ENCODE peak calls at places on chromosomes 2 and 18, in seven cellular contexts. S is cardiac fibroblast; O is GM18507; F is HL-60; D is activated CD4-positive, CD25-positive, alpha-beta regulatory T cell treated with anti-CD3 and anti-CD28 coated beads, Interleukin-2, amount 50 U/mL, for 72 hours; U is GM12865; V is activated T-cell treated with anti-CD3 and anti-CD28 coated beads, Interleukin-2, amount 50 U/mL, for 4 hours. Z is an unnamed sample.

GRCh38 chr2:188963738-188964137 is 10.4 kb upstream of the COL3A1 start:
- DNase-seq in D (no peak), O (no peak), F (no peak), U (no peak), S (peak; percentile 10), V (no peak), Z (no peak)

GRCh38 chr2:99821039-99821438 is 321.4 kb downstream of the AFF3 start:
- DNase-seq in V (no peak), D (no peak), O (no peak), F (no peak), U (no peak), S (no peak), Z (no peak)

GRCh38 chr2:28231110-28231621 is 161.5 kb upstream of the FOSL2 start:
- DNase-seq in O (no peak), V (no peak), S (peak; percentile 68), U (no peak), F (no peak), D (no peak), Z (no peak)

GRCh38 chr2:14634885-14635871 is 2.7 kb downstream of the LRATD1 start:
- DNase-seq in S (peak; percentile 48), F (no peak), U (no peak), V (no peak), O (no peak), D (no peak), Z (no peak)

GRCh38 chr18:58213931-58214431 is 170.0 kb downstream of the NEDD4L start:
- DNase-seq in D (no peak), O (no peak), F (no peak), V (no peak), S (peak; percentile 48), U (no peak), Z (no peak)

GRCh38 chr18:49362431-49362830 is 98.0 kb downstream of the DYM start:
- DNase-seq in D (no peak), S (peak; percentile 18), O (no peak), F (no peak), V (no peak), U (no peak), Z (no peak)

GRCh38 chr2:234606906-234607305 is 110.0 kb upstream of the ARL4C start:
- DNase-seq in V (no peak), D (no peak), O (no peak), U (no peak), S (no peak), F (no peak), Z (no peak)

GRCh38 chr18:23712445-23712844 is 23.2 kb downstream of the LAMA3 start:
- DNase-seq in U (no peak), O (no peak), S (no peak), D (no peak), V (no peak), F (no peak), Z (no peak)

GRCh38 chr2:8543412-8544167 is 138.3 kb upstream of the ID2 start:
- DNase-seq in O (peak; percentile 72), S (peak; percentile 73), D (peak; percentile 78), F (peak; percentile 95), V (peak; percentile 27), U (peak; percentile 96), Z (peak; percentile 80)

GRCh38 chr2:1366546-1367134 is 46.6 kb upstream of the TPO start:
- DNase-seq in U (no peak), F (no peak), S (no peak), D (no peak), V (no peak), O (no peak), Z (no peak)

GRCh38 chr2:77746780-77747179 is 224.6 kb upstream of the LRRTM4 start:
- DNase-seq in O (no peak), F (no peak), D (no peak), U (no peak), S (no peak), V (no peak), Z (no peak)

GRCh38 chr2:167581961-167582574 is 665.3 kb downstream of the STK39 start:
- DNase-seq in U (no peak), D (no peak), F (no peak), V (no peak), S (peak; percentile 42), O (no peak), Z (no peak)

GRCh38 chr2:8680931-8681760 is 710 bp upstream of the ID2 start:
- DNase-seq in U (peak; percentile 81), D (peak; percentile 67), O (no peak), F (peak; percentile 30), V (peak; percentile 66), S (peak; percentile 75), Z (peak; percentile 62)

GRCh38 chr2:101587251-101587650 is 110.3 kb upstream of the MAP4K4 start:
- DNase-seq in U (no peak), D (no peak), F (no peak), S (no peak), O (no peak), V (no peak), Z (no peak)

GRCh38 chr2:127413782-127414743 is 4.2 kb upstream of the PROC start:
- DNase-seq in F (no peak), S (peak; percentile 76), O (no peak), V (no peak), D (no peak), U (no peak), Z (no peak)

GRCh38 chr2:16638941-16639340 is 26.7 kb downstream of the CYRIA start:
- DNase-seq in O (no peak), F (no peak), D (no peak), V (no peak), S (no peak), U (no peak), Z (no peak)

GRCh38 chr2:214856116-214856515 is 46.6 kb upstream of the BARD1 start:
- DNase-seq in V (no peak), U (no peak), F (no peak), S (peak; percentile 22), D (no peak), O (no peak), Z (no peak)

GRCh38 chr2:141501743-141502142 is 629.1 kb downstream of the LRP1B start:
- DNase-seq in S (no peak), D (no peak), F (no peak), V (no peak), U (no peak), O (no peak), Z (no peak)

GRCh38 chr18:3008546-3008945 is 4.4 kb downstream of the LPIN2 start:
- DNase-seq in U (no peak), O (no peak), D (no peak), S (peak; percentile 89), V (no peak), F (no peak), Z (no peak)

GRCh38 chr18:48660346-48661228 is 121.8 kb downstream of the CTIF start:
- DNase-seq in F (no peak), S (no peak), V (no peak), D (no peak), U (no peak), O (no peak), Z (no peak)

GRCh38 chr2:36569267-36569860 is 28.6 kb downstream of the FEZ2 start:
- DNase-seq in O (no peak), D (no peak), S (peak; percentile 43), V (no peak), F (no peak), U (no peak), Z (no peak)

GRCh38 chr2:236010920-236011685 is 157.1 kb downstream of the GBX2 start:
- DNase-seq in F (no peak), O (no peak), V (no peak), D (no peak), S (peak; percentile 22), U (no peak), Z (no peak)

GRCh38 chr2:189654641-189655040 is 6.6 kb upstream of the ASNSD1 start:
- DNase-seq in D (no peak), F (no peak), O (no peak), U (no peak), S (no peak), V (no peak), Z (no peak)

GRCh38 chr18:75544496-75544895 is 117.0 kb upstream of the SMIM21 start:
- DNase-seq in O (no peak), U (no peak), V (no peak), D (no peak), F (no peak), S (peak; percentile 28), Z (no peak)

GRCh38 chr2:172943563-172943962 is 132.1 kb upstream of the MAP3K20 start:
- DNase-seq in S (no peak), U (peak; percentile 11), D (no peak), O (no peak), V (no peak), F (no peak), Z (no peak)

GRCh38 chr2:17539596-17539992 is 902 bp upstream of the VSNL1 start:
- DNase-seq in D (no peak), F (no peak), O (no peak), U (no peak), V (no peak), S (no peak), Z (no peak)

GRCh38 chr2:45178854-45179253 is 169.6 kb upstream of the SIX2 start:
- DNase-seq in V (no peak), O (no peak), D (no peak), F (no peak), U (no peak), S (peak; percentile 58), Z (no peak)

GRCh38 chr2:240346753-240347372 is 88.6 kb upstream of the GPC1 start:
- DNase-seq in O (no peak), D (no peak), U (no peak), F (no peak), S (no peak), V (no peak), Z (no peak)

Z was measured in NK-92 treated with Interleukin-12 subunit alpha and Interleukin-12 subunit beta, amount 100 ng/mL, for 24 hours.